ENCODE peak calls at places on chromosomes 11 and 22, in seven cellular contexts. I is GM10248; U is stimulated activated naive B cell treated with anti-CD40 and anti-IgM and Interleukin-4, amounts not matched to agents 10 μg/mL and 1 μg/mL and 100 μg/mL, for 72 hours; X is right cardiac atrium; E is Right ventricle myocardium superior; K is ACHN; R is ureter. D is an unnamed sample.
A peak's percentile ranks its signal among the peaks of the same experiment; 100 is the strongest.

GRCh38 chr22:49671331-49672012 is 156.2 kb downstream of the BRD1 start:
- DNase-seq in X (no peak), I (no peak), R (peak; percentile 26), E (no peak), U (no peak), K (no peak), D (no peak)

GRCh38 chr11:46254135-46254491 is 23.3 kb upstream of the CREB3L1 start:
- DNase-seq in E (no peak), X (no peak), K (no peak), U (no peak), I (no peak), R (no peak), D (no peak)

GRCh38 chr11:206002-206384 is 1.2 kb downstream of the BET1L start:
- DNase-seq in E (peak; percentile 26), I (no peak), K (no peak), R (no peak), X (no peak), U (no peak), D (peak; percentile 44)

GRCh38 chr22:39994566-39995345 is at the start of gene FAM83F:
- DNase-seq in E (no peak), U (peak; percentile 11), R (no peak), K (no peak), I (peak; percentile 58), X (peak; percentile 70), D (peak; percentile 68)

GRCh38 chr22:44582016-44582415 is 84.0 kb upstream of the RTL6 start:
- DNase-seq in E (peak; percentile 9), R (no peak), K (no peak), I (no peak), X (no peak), U (no peak), D (no peak)

GRCh38 chr11:14677146-14677545 is 33.5 kb downstream of the PDE3B start:
- DNase-seq in U (no peak), E (no peak), K (no peak), R (no peak), I (no peak), X (no peak), D (no peak)

GRCh38 chr11:75582935-75583709 is 21.1 kb downstream of the SERPINH1 start:
- DNase-seq in K (peak; percentile 80), E (peak; percentile 74), X (peak; percentile 89), R (peak; percentile 80), U (peak; percentile 49), I (peak; percentile 79), D (peak; percentile 54)

GRCh38 chr22:38267086-38267485 is 5.7 kb downstream of the TMEM184B start:
- DNase-seq in R (no peak), K (no peak), I (no peak), U (no peak), E (peak; percentile 50), X (peak; percentile 78), D (no peak)

GRCh38 chr22:33864723-33865130 is 55.5 kb downstream of the LARGE1 start:
- DNase-seq in X (peak; percentile 62), U (peak; percentile 23), K (no peak), I (peak; percentile 23), R (no peak), E (peak; percentile 62), D (peak; percentile 52)

GRCh38 chr11:61028135-61028729 is 56.8 kb downstream of the CD6 start:
- DNase-seq in R (no peak), I (peak; percentile 58), U (peak; percentile 60), E (peak; percentile 17), X (no peak), K (no peak), D (no peak)

GRCh38 chr11:38123673-38124072 is 1525.6 kb upstream of the RAG2 start:
- DNase-seq in R (no peak), I (no peak), U (no peak), E (no peak), X (no peak), K (no peak), D (no peak)

GRCh38 chr11:94272738-94273313 is 31.6 kb upstream of the IZUMO1R start:
- DNase-seq in U (no peak), K (no peak), I (no peak), R (no peak), E (peak; percentile 44), X (peak; percentile 49), D (no peak)

GRCh38 chr22:37741312-37741795 is 44.5 kb downstream of the TRIOBP start:
- DNase-seq in U (no peak), R (peak; percentile 85), X (peak; percentile 91), E (peak; percentile 91), I (no peak), K (no peak), D (peak; percentile 91)

GRCh38 chr11:45993438-45994064 is 71.1 kb downstream of the LARGE2 start:
- DNase-seq in R (no peak), I (no peak), U (no peak), E (peak; percentile 72), K (no peak), X (peak; percentile 82), D (peak; percentile 60)

GRCh38 chr11:87454246-87454645 is 416.5 kb downstream of the TMEM135 start:
- DNase-seq in U (no peak), R (no peak), E (no peak), I (no peak), X (no peak), K (no peak), D (no peak)

GRCh38 chr11:69359735-69360470 is 65.9 kb downstream of the MYEOV start:
- DNase-seq in I (no peak), K (no peak), U (no peak), E (no peak), R (no peak), X (no peak), D (peak; percentile 59)